ENCODE peak calls at places on chromosomes 13 and 19, in five cellular contexts. C is GM12878; U is PC-3; H is activated CD4-positive, alpha-beta T cell treated with anti-CD3 and anti-CD28 coated beads, Interleukin-2, amount 10 ng/mL, durations not matched to agents 7 days and 5 days; X is GM03348. D is an unnamed sample.

GRCh38 chr13:28503182-28503980 is 8.5 kb upstream of the FLT1 start:
- DNase-seq in C (no peak), U (no peak), H (no peak), X (no peak), D (peak)

GRCh38 chr19:55088543-55089265 is 13.0 kb downstream of the EPS8L1 start:
- DNase-seq in C (no peak), U (peak), H (peak), X (peak), D (peak)

GRCh38 chr13:35283856-35284255 is 192.6 kb downstream of the MAB21L1 start:
- DNase-seq in C (no peak), U (peak), H (no peak), X (no peak), D (peak)

GRCh38 chr13:105342421-105342820 is 1193.0 kb downstream of the EFNB2 start:
- DNase-seq in C (no peak), U (no peak), H (no peak), X (no peak), D (no peak)

GRCh38 chr19:13838943-13839192 is 38.1 kb upstream of the NANOS3 start:
- DNase-seq in C (no peak), U (no peak), H (no peak), X (no peak), D (no peak)

GRCh38 chr19:6247007-6247288 is 32.8 kb downstream of the MLLT1 start:
- DNase-seq in C (no peak), U (no peak), H (no peak), X (no peak), D (no peak)

GRCh38 chr19:31568724-31569123 is 219.5 kb upstream of the TSHZ3 start:
- DNase-seq in C (no peak), U (no peak), H (no peak), X (no peak), D (no peak)

GRCh38 chr13:91056746-91057145 is 290.7 kb upstream of the MIR17HG start:
- DNase-seq in C (peak), U (no peak), H (no peak), X (no peak), D (no peak)

GRCh38 chr13:111922086-111922485 is 144.9 kb upstream of the SOX1 start:
- DNase-seq in C (no peak), U (no peak), H (no peak), X (no peak), D (no peak)

GRCh38 chr19:30846102-30846501 is 473.9 kb downstream of the ZNF536 start:
- DNase-seq in C (no peak), U (no peak), H (no peak), X (no peak), D (no peak)